ENCODE peak calls at places on chromosomes 1 and 21, in four cellular contexts. One of them, this sample, is unnamed.

GRCh38 chr1:16162163-16162822 is 6.4 kb upstream of the EPHA2 start:
- DNase-seq in NCI-H1092: no peak
- DNase-seq in NCI-H345: no peak
- DNase-seq in AG09319: no peak
- DNase-seq in this sample: no peak

GRCh38 chr1:3275471-3276340 is 178.8 kb upstream of the ARHGEF16 start:
- DNase-seq in NCI-H1092: no peak
- DNase-seq in NCI-H345: no peak
- DNase-seq in AG09319: peak; percentile 38
- DNase-seq in this sample: no peak

GRCh38 chr21:32813265-32813903 is 41.8 kb upstream of the PAXBP1 start:
- DNase-seq in NCI-H1092: no peak
- DNase-seq in NCI-H345: no peak
- DNase-seq in AG09319: no peak
- DNase-seq in this sample: no peak

GRCh38 chr1:43990271-43991199 is 864 bp upstream of the CCDC24 start:
- DNase-seq in NCI-H1092: no peak
- DNase-seq in NCI-H345: no peak
- DNase-seq in AG09319: no peak
- DNase-seq in this sample: no peak

GRCh38 chr1:224067621-224068457 is 46.1 kb upstream of the FBXO28 start:
- DNase-seq in NCI-H1092: no peak
- DNase-seq in NCI-H345: no peak
- DNase-seq in AG09319: no peak
- DNase-seq in this sample: no peak

GRCh38 chr1:32933742-32934322 is 30.8 kb downstream of the RNF19B start:
- DNase-seq in NCI-H1092: no peak
- DNase-seq in NCI-H345: no peak
- DNase-seq in AG09319: no peak
- DNase-seq in this sample: no peak

GRCh38 chr1:151993084-151993733 is 450 bp downstream of the S100A10 start:
- DNase-seq in NCI-H1092: no peak
- DNase-seq in NCI-H345: no peak
- DNase-seq in AG09319: no peak
- DNase-seq in this sample: no peak

GRCh38 chr1:90605070-90605469 is 112.0 kb downstream of the BARHL2 start:
- DNase-seq in NCI-H1092: no peak
- DNase-seq in NCI-H345: no peak
- DNase-seq in AG09319: no peak
- DNase-seq in this sample: no peak

GRCh38 chr1:93446837-93447451 is 974 bp upstream of the FNBP1L start:
- DNase-seq in NCI-H1092: peak; percentile 41
- DNase-seq in NCI-H345: peak; percentile 83
- DNase-seq in AG09319: no peak
- DNase-seq in this sample: peak; percentile 15

GRCh38 chr1:52674497-52675384 is 23.4 kb downstream of the COA7 start:
- DNase-seq in NCI-H1092: no peak
- DNase-seq in NCI-H345: no peak
- DNase-seq in AG09319: no peak
- DNase-seq in this sample: no peak

GRCh38 chr1:225508538-225509375 is 80.9 kb upstream of the LBR start:
- DNase-seq in NCI-H1092: no peak
- DNase-seq in NCI-H345: peak; percentile 48
- DNase-seq in AG09319: peak; percentile 86
- DNase-seq in this sample: peak; percentile 71

GRCh38 chr1:3454811-3455618 is 550 bp downstream of the ARHGEF16 start:
- DNase-seq in NCI-H1092: no peak
- DNase-seq in NCI-H345: peak; percentile 64
- DNase-seq in AG09319: no peak
- DNase-seq in this sample: peak; percentile 57

GRCh38 chr1:159296697-159297375 is 5.3 kb upstream of the FCER1A start:
- DNase-seq in NCI-H1092: no peak
- DNase-seq in NCI-H345: no peak
- DNase-seq in AG09319: no peak
- DNase-seq in this sample: no peak

GRCh38 chr1:34155851-34156250 is 9.2 kb downstream of the CSMD2 start:
- DNase-seq in NCI-H1092: no peak
- DNase-seq in NCI-H345: no peak
- DNase-seq in AG09319: no peak
- DNase-seq in this sample: no peak

GRCh38 chr1:118984990-118985608 is 3.0 kb downstream of the TBX15 start:
- DNase-seq in NCI-H1092: no peak
- DNase-seq in NCI-H345: no peak
- DNase-seq in AG09319: no peak
- DNase-seq in this sample: no peak

GRCh38 chr1:118963456-118964430 is 24.4 kb downstream of the TBX15 start:
- DNase-seq in NCI-H1092: no peak
- DNase-seq in NCI-H345: no peak
- DNase-seq in AG09319: peak; percentile 79
- DNase-seq in this sample: no peak

GRCh38 chr1:177033628-177034027 is 130.9 kb downstream of the ASTN1 start:
- DNase-seq in NCI-H1092: no peak
- DNase-seq in NCI-H345: no peak
- DNase-seq in AG09319: no peak
- DNase-seq in this sample: no peak

GRCh38 chr1:53089478-53090226 is 27.6 kb downstream of the PODN start:
- DNase-seq in NCI-H1092: no peak
- DNase-seq in NCI-H345: no peak
- DNase-seq in AG09319: no peak
- DNase-seq in this sample: no peak

GRCh38 chr1:29747136-29747670 is 510.9 kb downstream of the PTPRU start:
- DNase-seq in NCI-H1092: no peak
- DNase-seq in NCI-H345: no peak
- DNase-seq in AG09319: no peak
- DNase-seq in this sample: no peak

GRCh38 chr1:36285450-36286101 is 20.6 kb upstream of the SH3D21 start:
- DNase-seq in NCI-H1092: peak; percentile 41
- DNase-seq in NCI-H345: peak; percentile 65
- DNase-seq in AG09319: peak; percentile 76
- DNase-seq in this sample: peak; percentile 64

GRCh38 chr1:4305526-4306301 is 348.7 kb upstream of the AJAP1 start:
- DNase-seq in NCI-H1092: no peak
- DNase-seq in NCI-H345: no peak
- DNase-seq in AG09319: no peak
- DNase-seq in this sample: no peak

GRCh38 chr1:162709132-162709860 is 77.0 kb downstream of the DDR2 start:
- DNase-seq in NCI-H1092: no peak
- DNase-seq in NCI-H345: no peak
- DNase-seq in AG09319: no peak
- DNase-seq in this sample: no peak

GRCh38 chr1:26820784-26821269 is 5.7 kb upstream of the ZDHHC18 start:
- DNase-seq in NCI-H1092: no peak
- DNase-seq in NCI-H345: no peak
- DNase-seq in AG09319: no peak
- DNase-seq in this sample: no peak

GRCh38 chr1:172929006-172929405 is 121.7 kb downstream of the TNFSF18 start:
- DNase-seq in NCI-H1092: no peak
- DNase-seq in NCI-H345: no peak
- DNase-seq in AG09319: no peak
- DNase-seq in this sample: no peak

GRCh38 chr1:86703696-86704455 is 500 bp upstream of the SH3GLB1 start:
- DNase-seq in NCI-H1092: peak; percentile 64
- DNase-seq in NCI-H345: peak; percentile 67
- DNase-seq in AG09319: no peak
- DNase-seq in this sample: peak; percentile 60

GRCh38 chr1:117268926-117269378 is 58.2 kb upstream of the VTCN1 start:
- DNase-seq in NCI-H1092: no peak
- DNase-seq in NCI-H345: no peak
- DNase-seq in AG09319: no peak
- DNase-seq in this sample: no peak

GRCh38 chr1:21299007-21299406 is 8.7 kb upstream of the ECE1 start:
- DNase-seq in NCI-H1092: no peak
- DNase-seq in NCI-H345: no peak
- DNase-seq in AG09319: no peak
- DNase-seq in this sample: peak; percentile 10

GRCh38 chr1:214234635-214235025 is 46.3 kb upstream of the SMYD2 start:
- DNase-seq in NCI-H1092: peak; percentile 97
- DNase-seq in NCI-H345: peak; percentile 75
- DNase-seq in AG09319: no peak
- DNase-seq in this sample: peak; percentile 90

GRCh38 chr1:28104866-28105467 is 16.6 kb upstream of the EYA3 start:
- DNase-seq in NCI-H1092: no peak
- DNase-seq in NCI-H345: no peak
- DNase-seq in AG09319: no peak
- DNase-seq in this sample: peak; percentile 90

GRCh38 chr1:66313446-66313845 is 220.5 kb upstream of the SGIP1 start:
- DNase-seq in NCI-H1092: no peak
- DNase-seq in NCI-H345: no peak
- DNase-seq in AG09319: no peak
- DNase-seq in this sample: no peak

GRCh38 chr1:205976708-205977107 is 26.5 kb downstream of the RAB7B start:
- DNase-seq in NCI-H1092: peak; percentile 59
- DNase-seq in NCI-H345: peak; percentile 55
- DNase-seq in AG09319: no peak
- DNase-seq in this sample: peak; percentile 81

GRCh38 chr21:31366825-31367224 is 22.8 kb upstream of the TIAM1 start:
- DNase-seq in NCI-H1092: no peak
- DNase-seq in NCI-H345: no peak
- DNase-seq in AG09319: no peak
- DNase-seq in this sample: no peak

GRCh38 chr1:48979940-48980339 is 203.2 kb upstream of the BEND5 start:
- DNase-seq in NCI-H1092: no peak
- DNase-seq in NCI-H345: no peak
- DNase-seq in AG09319: no peak
- DNase-seq in this sample: no peak

GRCh38 chr1:20308569-20308968 is 17.9 kb downstream of the VWA5B1 start:
- DNase-seq in NCI-H1092: no peak
- DNase-seq in NCI-H345: no peak
- DNase-seq in AG09319: no peak
- DNase-seq in this sample: no peak

This sample was measured in NCI-H1436.